ENCODE peak calls at places on chromosomes 3 and 15, in ten cellular contexts. One of them, this sample, is unnamed.
A peak's percentile ranks its signal among the peaks of the same experiment; 100 is the strongest.

GRCh38 chr3:55795296-55795695 is 308.2 kb upstream of the WNT5A start:
- DNase-seq in activated effector memory CD4-positive, alpha-beta T cell treated with Interleukin-2 at 50 U/mL for 16 hours: no peak
- DNase-seq in NCI-H2171 treated with DMSO at 0.1 percent for 48 hours: no peak
- DNase-seq in caudate nucleus: no peak
- DNase-seq in sigmoid colon: no peak
- DNase-seq in iris pigment epithelial cell: no peak
- DNase-seq in Peyer's patch: no peak
- DNase-seq in brain microvascular endothelial cell: no peak
- DNase-seq in HTR-8/SVneo: no peak
- DNase-seq in COLO829: no peak
- DNase-seq in this sample: no peak

GRCh38 chr15:88624156-88624970 is 3.2 kb downstream of the AEN start:
- DNase-seq in activated effector memory CD4-positive, alpha-beta T cell treated with Interleukin-2 at 50 U/mL for 16 hours: peak; percentile 41
- DNase-seq in caudate nucleus: no peak
- DNase-seq in sigmoid colon: peak; percentile 56
- DNase-seq in COLO829: no peak
- DNase-seq in iris pigment epithelial cell: peak; percentile 40
- DNase-seq in brain microvascular endothelial cell: no peak
- DNase-seq in HTR-8/SVneo: peak; percentile 37
- DNase-seq in Peyer's patch: no peak
- DNase-seq in NCI-H2171 treated with DMSO at 0.1 percent for 48 hours: peak; percentile 22
- DNase-seq in this sample: no peak

GRCh38 chr3:170815340-170815739 is 54.7 kb downstream of the RPL22L1 start:
- DNase-seq in Peyer's patch: no peak
- DNase-seq in NCI-H2171 treated with DMSO at 0.1 percent for 48 hours: peak; percentile 93
- DNase-seq in brain microvascular endothelial cell: peak; percentile 6
- DNase-seq in COLO829: no peak
- DNase-seq in sigmoid colon: no peak
- DNase-seq in iris pigment epithelial cell: no peak
- DNase-seq in HTR-8/SVneo: no peak
- DNase-seq in caudate nucleus: no peak
- DNase-seq in activated effector memory CD4-positive, alpha-beta T cell treated with Interleukin-2 at 50 U/mL for 16 hours: no peak
- DNase-seq in this sample: no peak

GRCh38 chr3:129343643-129344360 is 65.1 kb downstream of the HMCES start:
- DNase-seq in COLO829: no peak
- DNase-seq in activated effector memory CD4-positive, alpha-beta T cell treated with Interleukin-2 at 50 U/mL for 16 hours: peak; percentile 8
- DNase-seq in iris pigment epithelial cell: peak; percentile 14
- DNase-seq in brain microvascular endothelial cell: peak; percentile 14
- DNase-seq in HTR-8/SVneo: no peak
- DNase-seq in Peyer's patch: no peak
- DNase-seq in NCI-H2171 treated with DMSO at 0.1 percent for 48 hours: no peak
- DNase-seq in sigmoid colon: no peak
- DNase-seq in caudate nucleus: no peak
- DNase-seq in this sample: peak; percentile 3

GRCh38 chr15:85615930-85616329 is 178.8 kb downstream of the KLHL25 start:
- DNase-seq in sigmoid colon: no peak
- DNase-seq in activated effector memory CD4-positive, alpha-beta T cell treated with Interleukin-2 at 50 U/mL for 16 hours: no peak
- DNase-seq in caudate nucleus: no peak
- DNase-seq in NCI-H2171 treated with DMSO at 0.1 percent for 48 hours: no peak
- DNase-seq in HTR-8/SVneo: peak; percentile 37
- DNase-seq in COLO829: no peak
- DNase-seq in brain microvascular endothelial cell: no peak
- DNase-seq in Peyer's patch: no peak
- DNase-seq in iris pigment epithelial cell: peak; percentile 58
- DNase-seq in this sample: peak; percentile 8

GRCh38 chr3:3015472-3016089 is 94.6 kb downstream of the IL5RA start:
- DNase-seq in NCI-H2171 treated with DMSO at 0.1 percent for 48 hours: peak; percentile 5
- DNase-seq in caudate nucleus: peak; percentile 2
- DNase-seq in sigmoid colon: no peak
- DNase-seq in brain microvascular endothelial cell: no peak
- DNase-seq in HTR-8/SVneo: no peak
- DNase-seq in activated effector memory CD4-positive, alpha-beta T cell treated with Interleukin-2 at 50 U/mL for 16 hours: no peak
- DNase-seq in Peyer's patch: no peak
- DNase-seq in iris pigment epithelial cell: peak; percentile 7
- DNase-seq in COLO829: peak; percentile 24
- DNase-seq in this sample: peak; percentile 89

GRCh38 chr3:180229113-180229512 is 192.4 kb upstream of the PEX5L start:
- DNase-seq in NCI-H2171 treated with DMSO at 0.1 percent for 48 hours: no peak
- DNase-seq in HTR-8/SVneo: no peak
- DNase-seq in brain microvascular endothelial cell: no peak
- DNase-seq in caudate nucleus: no peak
- DNase-seq in activated effector memory CD4-positive, alpha-beta T cell treated with Interleukin-2 at 50 U/mL for 16 hours: no peak
- DNase-seq in Peyer's patch: no peak
- DNase-seq in COLO829: no peak
- DNase-seq in iris pigment epithelial cell: peak; percentile 0
- DNase-seq in sigmoid colon: no peak
- DNase-seq in this sample: no peak

GRCh38 chr3:99286266-99286845 is 352.0 kb upstream of the COL8A1 start:
- DNase-seq in iris pigment epithelial cell: peak; percentile 40
- DNase-seq in HTR-8/SVneo: no peak
- DNase-seq in NCI-H2171 treated with DMSO at 0.1 percent for 48 hours: no peak
- DNase-seq in sigmoid colon: no peak
- DNase-seq in Peyer's patch: no peak
- DNase-seq in activated effector memory CD4-positive, alpha-beta T cell treated with Interleukin-2 at 50 U/mL for 16 hours: no peak
- DNase-seq in brain microvascular endothelial cell: no peak
- DNase-seq in caudate nucleus: no peak
- DNase-seq in COLO829: peak; percentile 10
- DNase-seq in this sample: no peak

GRCh38 chr3:13495921-13496723 is 16.0 kb downstream of the HDAC11 start:
- DNase-seq in brain microvascular endothelial cell: peak; percentile 77
- DNase-seq in HTR-8/SVneo: peak; percentile 76
- DNase-seq in COLO829: no peak
- DNase-seq in caudate nucleus: peak; percentile 86
- DNase-seq in Peyer's patch: peak; percentile 52
- DNase-seq in sigmoid colon: peak; percentile 92
- DNase-seq in iris pigment epithelial cell: peak; percentile 75
- DNase-seq in activated effector memory CD4-positive, alpha-beta T cell treated with Interleukin-2 at 50 U/mL for 16 hours: peak; percentile 57
- DNase-seq in NCI-H2171 treated with DMSO at 0.1 percent for 48 hours: peak; percentile 66
- DNase-seq in this sample: peak; percentile 93

GRCh38 chr3:100082724-100083123 is 31.6 kb downstream of the FILIP1L start:
- DNase-seq in Peyer's patch: no peak
- DNase-seq in HTR-8/SVneo: no peak
- DNase-seq in NCI-H2171 treated with DMSO at 0.1 percent for 48 hours: no peak
- DNase-seq in brain microvascular endothelial cell: no peak
- DNase-seq in COLO829: no peak
- DNase-seq in iris pigment epithelial cell: peak; percentile 47
- DNase-seq in caudate nucleus: no peak
- DNase-seq in sigmoid colon: no peak
- DNase-seq in activated effector memory CD4-positive, alpha-beta T cell treated with Interleukin-2 at 50 U/mL for 16 hours: no peak
- DNase-seq in this sample: no peak

GRCh38 chr3:170768334-170768801 is 101.6 kb downstream of the RPL22L1 start:
- DNase-seq in HTR-8/SVneo: no peak
- DNase-seq in activated effector memory CD4-positive, alpha-beta T cell treated with Interleukin-2 at 50 U/mL for 16 hours: no peak
- DNase-seq in Peyer's patch: no peak
- DNase-seq in brain microvascular endothelial cell: peak; percentile 49
- DNase-seq in iris pigment epithelial cell: peak; percentile 54
- DNase-seq in NCI-H2171 treated with DMSO at 0.1 percent for 48 hours: no peak
- DNase-seq in caudate nucleus: no peak
- DNase-seq in COLO829: peak; percentile 18
- DNase-seq in sigmoid colon: no peak
- DNase-seq in this sample: peak; percentile 35

GRCh38 chr3:61009025-61009424 is 242.2 kb downstream of the FHIT start:
- DNase-seq in caudate nucleus: no peak
- DNase-seq in Peyer's patch: peak; percentile 20
- DNase-seq in brain microvascular endothelial cell: no peak
- DNase-seq in COLO829: no peak
- DNase-seq in iris pigment epithelial cell: no peak
- DNase-seq in activated effector memory CD4-positive, alpha-beta T cell treated with Interleukin-2 at 50 U/mL for 16 hours: no peak
- DNase-seq in HTR-8/SVneo: no peak
- DNase-seq in sigmoid colon: no peak
- DNase-seq in NCI-H2171 treated with DMSO at 0.1 percent for 48 hours: no peak
- DNase-seq in this sample: no peak

GRCh38 chr3:179146911-179147570 is 1.1 kb upstream of the PIK3CA start:
- DNase-seq in NCI-H2171 treated with DMSO at 0.1 percent for 48 hours: peak; percentile 79
- DNase-seq in caudate nucleus: no peak
- DNase-seq in Peyer's patch: peak; percentile 35
- DNase-seq in COLO829: peak; percentile 51
- DNase-seq in sigmoid colon: no peak
- DNase-seq in activated effector memory CD4-positive, alpha-beta T cell treated with Interleukin-2 at 50 U/mL for 16 hours: no peak
- DNase-seq in iris pigment epithelial cell: peak; percentile 76
- DNase-seq in HTR-8/SVneo: peak; percentile 65
- DNase-seq in brain microvascular endothelial cell: peak; percentile 71
- DNase-seq in this sample: peak; percentile 90

GRCh38 chr3:128488995-128489859 is 3.8 kb downstream of the GATA2 start:
- DNase-seq in COLO829: no peak
- DNase-seq in activated effector memory CD4-positive, alpha-beta T cell treated with Interleukin-2 at 50 U/mL for 16 hours: no peak
- DNase-seq in Peyer's patch: no peak
- DNase-seq in sigmoid colon: peak; percentile 67
- DNase-seq in NCI-H2171 treated with DMSO at 0.1 percent for 48 hours: peak; percentile 65
- DNase-seq in iris pigment epithelial cell: peak; percentile 63
- DNase-seq in brain microvascular endothelial cell: no peak
- DNase-seq in HTR-8/SVneo: peak; percentile 76
- DNase-seq in caudate nucleus: no peak
- DNase-seq in this sample: no peak

GRCh38 chr15:82081904-82082810 is 36.3 kb upstream of the MEX3B start:
- DNase-seq in Peyer's patch: no peak
- DNase-seq in caudate nucleus: no peak
- DNase-seq in iris pigment epithelial cell: peak; percentile 94
- DNase-seq in HTR-8/SVneo: peak; percentile 79
- DNase-seq in COLO829: no peak
- DNase-seq in brain microvascular endothelial cell: peak; percentile 96
- DNase-seq in activated effector memory CD4-positive, alpha-beta T cell treated with Interleukin-2 at 50 U/mL for 16 hours: no peak
- DNase-seq in NCI-H2171 treated with DMSO at 0.1 percent for 48 hours: no peak
- DNase-seq in sigmoid colon: no peak
- DNase-seq in this sample: peak; percentile 1

GRCh38 chr3:17302774-17303173 is 418.0 kb downstream of the PLCL2 start:
- DNase-seq in COLO829: no peak
- DNase-seq in brain microvascular endothelial cell: no peak
- DNase-seq in iris pigment epithelial cell: peak; percentile 38
- DNase-seq in Peyer's patch: no peak
- DNase-seq in sigmoid colon: no peak
- DNase-seq in activated effector memory CD4-positive, alpha-beta T cell treated with Interleukin-2 at 50 U/mL for 16 hours: no peak
- DNase-seq in caudate nucleus: no peak
- DNase-seq in HTR-8/SVneo: no peak
- DNase-seq in NCI-H2171 treated with DMSO at 0.1 percent for 48 hours: no peak
- DNase-seq in this sample: peak; percentile 43

GRCh38 chr3:9781551-9781950 is 10.7 kb downstream of the TADA3 start:
- DNase-seq in NCI-H2171 treated with DMSO at 0.1 percent for 48 hours: no peak
- DNase-seq in Peyer's patch: no peak
- DNase-seq in activated effector memory CD4-positive, alpha-beta T cell treated with Interleukin-2 at 50 U/mL for 16 hours: no peak
- DNase-seq in COLO829: no peak
- DNase-seq in caudate nucleus: no peak
- DNase-seq in iris pigment epithelial cell: no peak
- DNase-seq in sigmoid colon: no peak
- DNase-seq in brain microvascular endothelial cell: no peak
- DNase-seq in HTR-8/SVneo: no peak
- DNase-seq in this sample: no peak

GRCh38 chr3:61595826-61596225 is 34.5 kb downstream of the PTPRG start:
- DNase-seq in brain microvascular endothelial cell: no peak
- DNase-seq in COLO829: no peak
- DNase-seq in activated effector memory CD4-positive, alpha-beta T cell treated with Interleukin-2 at 50 U/mL for 16 hours: no peak
- DNase-seq in NCI-H2171 treated with DMSO at 0.1 percent for 48 hours: no peak
- DNase-seq in caudate nucleus: no peak
- DNase-seq in iris pigment epithelial cell: no peak
- DNase-seq in Peyer's patch: no peak
- DNase-seq in HTR-8/SVneo: no peak
- DNase-seq in sigmoid colon: no peak
- DNase-seq in this sample: no peak

This sample was measured in G401.